ENCODE peak calls at places on chromosome 20, in four cellular contexts. B, I, U and T are unnamed samples.
A peak's percentile ranks its signal among the peaks of the same experiment; 100 is the strongest.

GRCh38 chr20:37473249-37474000 is 47.6 kb upstream of the NNAT start:
- DNase-seq in B (no peak), I (no peak), U (no peak), T (no peak)

GRCh38 chr20:42923348-42923918 is 266.3 kb downstream of the PTPRT start:
- DNase-seq in B (no peak), I (no peak), U (no peak), T (no peak)

GRCh38 chr20:16349518-16350295 is 223.5 kb downstream of the KIF16B start:
- DNase-seq in B (no peak), I (no peak), U (no peak), T (no peak)

GRCh38 chr20:53220482-53221307 is 248.5 kb downstream of the TSHZ2 start:
- DNase-seq in B (no peak), I (no peak), U (no peak), T (no peak)

GRCh38 chr20:52923123-52923543 is 49.0 kb upstream of the TSHZ2 start:
- DNase-seq in B (peak; percentile 87), I (peak; percentile 31), U (no peak), T (peak; percentile 88)

GRCh38 chr20:18188446-18188845 is 50.8 kb downstream of the KAT14 start:
- DNase-seq in B (no peak), I (no peak), U (no peak), T (peak; percentile 43)

GRCh38 chr20:44228465-44229258 is 18.1 kb upstream of the OSER1 start:
- DNase-seq in B (no peak), I (no peak), U (no peak), T (no peak)

GRCh38 chr20:35003211-35004031 is 47.8 kb downstream of the MYH7B start:
- DNase-seq in B (no peak), I (no peak), U (no peak), T (no peak)

GRCh38 chr20:45157977-45158376 is 16.7 kb upstream of the PI3 start:
- DNase-seq in B (no peak), I (no peak), U (no peak), T (peak; percentile 82)

GRCh38 chr20:38127011-38127621 is 38.0 kb downstream of the TGM2 start:
- DNase-seq in B (no peak), I (no peak), U (no peak), T (peak; percentile 93)

GRCh38 chr20:5688431-5688972 is 61.7 kb upstream of the SHLD1 start:
- DNase-seq in B (no peak), I (no peak), U (no peak), T (no peak)

GRCh38 chr20:62824476-62825287 is 7.8 kb downstream of the COL9A3 start:
- DNase-seq in B (peak; percentile 85), I (no peak), U (peak; percentile 68), T (peak; percentile 42)